ENCODE peak calls at places on chromosome 16, in four cellular contexts. O is IMR-90, P is GM12878, I is K562. B is an unnamed sample. For H3K27me3 and H4K20me1, the result is how much of the 10 kb centered on the place peaks cover.

GRCh38 chr16:19375561-19376158 is 42.0 kb upstream of the TMC5 start:
- DNase-seq in O (peak), P (peak), I (peak), B (peak)

GRCh38 chr16:50570808-50571598 is 22.8 kb downstream of the NKD1 start:
- DNase-seq in O (no peak), P (no peak), I (no peak), B (no peak)

GRCh38 chr16:52254753-52255152 is 292.2 kb downstream of the TOX3 start:
- DNase-seq in O (no peak), P (no peak), I (no peak), B (no peak)

GRCh38 chr16:27246439-27246838 is 22.1 kb downstream of the NSMCE1 start:
- DNase-seq in O (no peak), P (no peak), I (no peak), B (no peak)

GRCh38 chr16:24430937-24431760 is 108.2 kb upstream of the RBBP6 start:
- DNase-seq in O (no peak), P (peak), I (peak), B (no peak)

GRCh38 chr16:31373235-31373634 is 18.3 kb downstream of the ITGAX start:
- DNase-seq in O (no peak), P (no peak), I (no peak), B (no peak)

GRCh38 chr16:79437764-79438728 is 162.5 kb downstream of the MAF start:
- DNase-seq in O (no peak), P (no peak), I (no peak), B (peak)

GRCh38 chr16:61900482-61900881 is 135.8 kb downstream of the CDH8 start:
- DNase-seq in O (no peak), P (no peak), I (no peak), B (no peak)

GRCh38 chr16:1300664-1301476 is 8.6 kb upstream of the UBE2I start:
- DNase-seq in O (peak), P (no peak), I (peak), B (peak)

GRCh38 chr16:65547799-65548446 is 426.1 kb upstream of the CDH11 start:
- DNase-seq in O (peak), P (no peak), I (no peak), B (peak)

GRCh38 chr16:50984688-50985087 is 166.4 kb downstream of the SALL1 start:
- DNase-seq in O (no peak), P (no peak), I (no peak), B (no peak)

GRCh38 chr16:84234656-84235285 is 5.0 kb downstream of the KCNG4 start:
- DNase-seq in O (no peak), P (no peak), I (no peak), B (peak)

GRCh38 chr16:81137012-81137335 is 40.8 kb upstream of the GCSH start:
- DNase-seq in O (peak), P (no peak), I (no peak), B (no peak)

GRCh38 chr16:1184156-1184868 is 31.4 kb downstream of the CACNA1H start:
- DNase-seq in O (no peak), P (no peak), I (no peak), B (no peak)

GRCh38 chr16:53091508-53092211 is 36.9 kb downstream of the CHD9 start:
- DNase-seq in O (peak), P (peak), I (no peak), B (peak)

GRCh38 chr16:12661656-12662172 is 142.0 kb downstream of the CPPED1 start:
- DNase-seq in O (peak), P (no peak), I (peak), B (no peak)

GRCh38 chr16:74309789-74310781 is 13.5 kb downstream of the PSMD7 start:
- DNase-seq in O (peak), P (no peak), I (peak), B (peak)

GRCh38 chr16:30527635-30528178 is 1.3 kb upstream of the ZNF768 start:
- DNase-seq in O (no peak), P (peak), I (no peak), B (no peak)

GRCh38 chr16:59210955-59211541 is 476.9 kb upstream of the GOT2 start:
- DNase-seq in O (peak), P (no peak), I (no peak), B (no peak)

GRCh38 chr16:19137201-19137601 is 23.4 kb downstream of the ITPRIPL2 start:
- DNase-seq in O (no peak), P (no peak), I (no peak), B (no peak)

GRCh38 chr16:27402964-27403600 is 1.1 kb downstream of the IL21R start:
- DNase-seq in O (no peak), P (no peak), I (no peak), B (no peak)

GRCh38 chr16:84340305-84341040 is 27.9 kb upstream of the ATP2C2 start:
- DNase-seq in O (no peak), P (no peak), I (no peak), B (no peak)

GRCh38 chr16:47132310-47132709 is 11.4 kb downstream of the NETO2 start:
- DNase-seq in O (peak), P (no peak), I (peak), B (no peak)

GRCh38 chr16:84391151-84391873 is 23.0 kb downstream of the ATP2C2 start:
- DNase-seq in O (peak), P (no peak), I (no peak), B (no peak)

GRCh38 chr16:4261557-4262172 is 11.2 kb downstream of the TFAP4 start:
- DNase-seq in O (peak), P (no peak), I (peak), B (peak)

GRCh38 chr16:29790183-29790948 is at the start of gene KIF22:
- DNase-seq in O (peak), P (peak), I (peak), B (peak)

GRCh38 chr16:12601290-12601900 is 202.3 kb downstream of the CPPED1 start:
- DNase-seq in O (no peak), P (no peak), I (no peak), B (no peak)

GRCh38 chr16:27526169-27526568 is 23.5 kb downstream of the GTF3C1 start:
- DNase-seq in O (no peak), P (no peak), I (peak), B (peak)

GRCh38 chr16:3144331-3144881 is 9.6 kb downstream of the ZNF213 start:
- DNase-seq in O (no peak), P (no peak), I (no peak), B (no peak)

GRCh38 chr16:89922884-89923639 is at the start of gene TUBB3:
- DNase-seq in O (peak), P (no peak), I (peak), B (peak)

GRCh38 chr16:61313931-61314330 is 722.3 kb downstream of the CDH8 start:
- DNase-seq in O (no peak), P (no peak), I (no peak), B (no peak)

GRCh38 chr16:70162041-70162451 is 11.5 kb upstream of the CLEC18C start:
- DNase-seq in O (peak), P (no peak), I (no peak), B (peak)

GRCh38 chr16:81511371-81511770 is 66.8 kb downstream of the CMIP start:
- DNase-seq in O (peak), P (no peak), I (no peak), B (no peak)

GRCh38 chr16:30371248-30371816 is 1.0 kb upstream of the TBC1D10B start:
- DNase-seq in O (no peak), P (no peak), I (no peak), B (no peak)

GRCh38 chr16:74320707-74321106 is 24.1 kb downstream of the PSMD7 start:
- DNase-seq in O (no peak), P (no peak), I (no peak), B (no peak)

GRCh38 chr16:62034236-62035114 is 1.8 kb downstream of the CDH8 start:
- DNase-seq in O (no peak), P (no peak), I (no peak), B (no peak)

GRCh38 chr16:4892356-4893102 is 44.4 kb downstream of the PPL start:
- DNase-seq in O (peak), P (no peak), I (peak), B (no peak)

GRCh38 chr16:62870554-62870953 is 834.3 kb upstream of the CDH8 start:
- DNase-seq in O (no peak), P (no peak), I (no peak), B (no peak)

GRCh38 chr16:88523381-88524159 is 46.6 kb upstream of the ZC3H18 start:
- DNase-seq in O (no peak), P (no peak), I (peak), B (no peak)
- H3K27me3 ChIP-seq in O (under half), P (under half), I (under half), B (under half)

DNA sequence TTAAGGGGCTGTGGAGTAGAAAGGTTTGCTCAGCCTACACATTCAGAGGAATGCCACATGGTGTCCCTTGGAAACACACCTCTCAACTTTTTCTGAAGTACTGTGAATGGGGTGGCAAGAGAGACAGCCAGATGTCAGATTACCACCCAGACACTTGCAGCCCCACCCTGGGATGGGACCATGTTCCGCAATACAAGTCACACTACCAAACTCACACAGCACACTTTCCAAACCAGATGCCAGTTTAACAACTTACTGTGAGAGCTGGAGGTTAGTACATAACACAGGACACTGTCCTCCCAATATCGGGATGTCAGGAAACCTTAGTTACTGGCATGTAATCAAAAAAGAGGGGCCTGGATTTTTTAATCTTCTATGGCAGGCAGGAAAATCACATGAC is 7.9 kb downstream of the USP7 start:
- DNase-seq in O (no peak), P (no peak), I (no peak), B (peak)
- TF ChIP-seq RCOR1 in O (no peak), P (no peak), I (no peak), B (peak)

DNA sequence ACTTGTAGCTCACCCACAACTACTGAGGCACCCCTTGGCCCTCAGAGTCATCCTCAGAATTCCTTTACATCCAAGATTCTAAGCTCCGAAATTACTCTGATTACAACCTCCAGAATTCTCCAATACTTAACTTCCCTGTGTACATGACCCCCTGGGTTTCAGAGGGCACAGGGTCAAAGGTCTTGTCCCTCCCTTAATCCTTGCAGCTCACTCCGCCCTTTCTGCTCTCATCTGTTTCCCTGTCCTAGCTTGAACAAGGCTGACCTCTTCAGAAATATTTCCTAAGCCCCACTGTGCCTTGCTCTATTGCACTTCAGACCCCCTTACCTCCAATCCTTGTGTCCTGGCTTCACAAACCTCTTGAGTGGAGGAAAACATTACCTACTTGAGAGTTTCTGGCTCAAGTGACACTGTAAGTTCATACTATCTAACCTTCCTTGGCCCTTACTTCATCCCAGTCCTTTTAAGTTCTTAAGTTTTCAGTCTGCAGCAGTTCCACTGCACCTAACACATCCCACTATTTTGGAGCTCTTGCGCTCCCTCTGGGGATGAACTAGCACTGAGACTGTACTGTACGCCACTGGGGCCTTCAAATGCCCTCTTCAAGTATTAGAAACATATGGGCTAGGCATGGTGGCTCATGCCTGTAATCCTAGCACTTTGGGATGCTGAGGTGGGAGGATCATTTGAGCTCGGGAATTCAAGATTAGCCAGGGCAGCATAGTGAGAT is 6.2 kb downstream of the N4BP1 start:
- DNase-seq in O (no peak), P (no peak), I (no peak), B (no peak)
- H4K20me1 ChIP-seq in O (half or more), P (under half), I (under half), B (half or more)

DNA sequence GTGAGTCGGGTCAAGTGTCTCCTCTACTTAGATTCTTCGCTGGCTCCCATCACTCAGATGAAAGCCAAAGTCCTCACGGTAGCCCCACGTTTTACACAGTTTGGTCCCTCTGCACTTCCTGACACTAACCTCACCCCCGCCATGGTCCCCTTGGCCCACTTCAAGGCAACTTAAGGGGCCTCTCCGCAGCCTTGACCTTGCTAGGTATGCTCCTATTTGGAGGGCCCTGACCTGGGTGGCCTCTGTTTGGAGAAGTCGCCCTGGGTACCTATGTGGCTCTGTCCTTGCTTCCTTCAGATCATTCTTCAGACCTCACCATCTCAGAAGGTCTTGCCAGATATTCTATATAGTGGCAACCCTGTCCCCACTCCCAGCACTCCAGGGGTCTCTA is 110.2 kb downstream of the SOCS1 start:
- DNase-seq in O (no peak), P (no peak), I (no peak), B (no peak)
- H3K27me3 ChIP-seq in O (under half), P (under half), I (under half), B (under half)

GRCh38 chr16:67244387-67245188 is 2.7 kb downstream of the FHOD1 start:
- DNase-seq in O (peak), P (peak), I (peak), B (no peak)
- TF ChIP-seq RCOR1 in O (no peak), P (peak), I (no peak), B (no peak)

GRCh38 chr16:71781741-71782140 is 26.9 kb downstream of the AP1G1 start:
- DNase-seq in O (peak), P (no peak), I (no peak), B (no peak)
- H4K20me1 ChIP-seq in O (half or more), P (under half), I (under half), B (half or more)

DNA sequence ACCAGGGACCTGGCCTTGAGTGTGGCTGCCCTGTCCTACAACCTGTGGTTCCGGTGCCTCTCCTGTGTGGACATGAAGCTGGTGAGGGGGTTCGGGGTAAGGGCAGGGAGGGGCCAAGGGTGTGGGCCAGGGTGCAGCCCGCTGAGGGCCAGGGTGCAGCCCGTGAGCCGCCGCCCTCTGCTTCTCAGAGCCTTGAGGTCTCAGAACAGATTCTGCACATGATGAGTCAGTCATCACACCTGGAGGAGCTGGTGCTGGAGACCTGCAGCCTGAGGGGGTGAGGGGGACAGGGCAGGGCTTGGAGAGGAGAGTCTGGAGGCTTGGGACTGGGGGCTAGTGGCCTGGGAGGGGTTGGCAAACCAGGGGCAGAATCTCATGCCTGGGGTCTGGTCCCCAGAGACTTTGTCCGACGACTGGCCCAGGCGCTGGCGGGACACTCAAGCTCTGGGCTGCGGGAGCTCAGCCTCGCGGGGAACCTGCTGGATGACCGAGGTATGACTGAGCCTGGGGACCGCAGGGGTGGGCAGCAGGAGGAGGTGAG is 2.2 kb downstream of the CARMIL2 start:
- DNase-seq in O (no peak), P (no peak), I (no peak), B (peak)
- H3K27me3 ChIP-seq in O (half or more), P (under half), I (under half), B (under half)

GRCh38 chr16:75433732-75434413 is 570 bp upstream of the CFDP1 start:
- DNase-seq in O (peak), P (no peak), I (peak), B (peak)
- TF ChIP-seq RCOR1 in O (no peak), P (no peak), I (no peak), B (no peak)

DNA sequence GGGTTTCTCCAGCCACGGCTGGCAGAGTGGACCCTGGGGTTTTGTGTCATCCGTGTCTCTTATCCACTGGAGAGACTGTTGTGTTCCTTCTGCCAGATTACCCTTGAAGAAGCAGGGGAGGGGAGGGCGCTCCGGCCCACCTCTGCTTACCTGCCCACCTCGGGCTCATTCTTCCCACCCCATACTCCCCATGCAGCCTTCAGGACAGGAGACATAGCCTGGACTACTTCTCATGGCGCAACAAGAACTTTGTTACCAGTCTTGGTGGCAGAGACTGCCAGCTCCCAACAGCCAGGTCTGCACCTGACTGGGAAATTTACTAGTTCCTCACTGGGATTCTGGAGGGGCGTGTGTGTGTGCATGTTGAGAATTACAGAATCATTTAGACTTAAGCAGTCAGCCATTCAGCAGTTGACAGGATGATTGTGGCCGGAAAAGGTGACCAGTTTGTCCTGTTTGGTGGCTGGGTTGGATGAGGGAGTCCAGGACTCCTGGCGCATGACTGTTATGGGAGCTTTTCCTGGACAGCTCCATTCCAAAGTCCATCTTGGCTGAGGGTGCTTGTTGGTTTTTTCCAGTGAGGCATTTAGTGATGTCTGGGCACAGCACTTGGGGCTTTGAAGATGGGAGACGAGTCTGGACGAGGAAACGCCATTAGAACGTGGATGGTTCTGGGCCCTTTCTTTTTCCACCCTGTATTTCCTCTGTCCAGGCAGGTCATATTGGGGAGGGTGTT is 8.7 kb downstream of the GSE1 start:
- DNase-seq in O (no peak), P (no peak), I (no peak), B (no peak)
- H4K20me1 ChIP-seq in O (half or more), P (under half), I (half or more), B (half or more)